ENCODE peak calls at places on chromosomes 12 and 14, in seven cellular contexts. One of them, this sample, is unnamed.

GRCh38 chr12:121536058-121536928 is 44.5 kb downstream of the KDM2B start:
- DNase-seq in lower lobe of right lung: peak; percentile 91
- DNase-seq in effector memory CD4-positive, alpha-beta T cell: peak; percentile 33
- DNase-seq in ovary: peak; percentile 88
- DNase-seq in HCT116: no peak
- DNase-seq in CD8-positive, alpha-beta memory T cell: peak; percentile 40
- DNase-seq in RWPE2: no peak
- DNase-seq in this sample: peak; percentile 82

GRCh38 chr12:52713960-52714886 is 10.9 kb upstream of the KRT77 start:
- DNase-seq in RWPE2: no peak
- DNase-seq in effector memory CD4-positive, alpha-beta T cell: no peak
- DNase-seq in ovary: no peak
- DNase-seq in HCT116: no peak
- DNase-seq in lower lobe of right lung: no peak
- DNase-seq in CD8-positive, alpha-beta memory T cell: no peak
- DNase-seq in this sample: no peak

GRCh38 chr14:34873591-34874385 is 1.4 kb downstream of the BAZ1A start:
- DNase-seq in lower lobe of right lung: peak; percentile 94
- DNase-seq in effector memory CD4-positive, alpha-beta T cell: peak; percentile 74
- DNase-seq in RWPE2: peak; percentile 87
- DNase-seq in HCT116: peak; percentile 54
- DNase-seq in CD8-positive, alpha-beta memory T cell: peak; percentile 76
- DNase-seq in ovary: peak; percentile 72
- DNase-seq in this sample: peak; percentile 84

GRCh38 chr14:91144425-91145145 is 30.7 kb downstream of the DGLUCY start:
- DNase-seq in ovary: no peak
- DNase-seq in CD8-positive, alpha-beta memory T cell: no peak
- DNase-seq in HCT116: no peak
- DNase-seq in RWPE2: no peak
- DNase-seq in lower lobe of right lung: no peak
- DNase-seq in effector memory CD4-positive, alpha-beta T cell: no peak
- DNase-seq in this sample: no peak

GRCh38 chr12:48197549-48197966 is 5.5 kb downstream of the OR10AD1 start:
- DNase-seq in CD8-positive, alpha-beta memory T cell: no peak
- DNase-seq in ovary: no peak
- DNase-seq in effector memory CD4-positive, alpha-beta T cell: no peak
- DNase-seq in HCT116: peak; percentile 23
- DNase-seq in lower lobe of right lung: no peak
- DNase-seq in RWPE2: no peak
- DNase-seq in this sample: no peak

GRCh38 chr14:91281346-91281745 is 36.8 kb upstream of the GPR68 start:
- DNase-seq in effector memory CD4-positive, alpha-beta T cell: no peak
- DNase-seq in HCT116: no peak
- DNase-seq in CD8-positive, alpha-beta memory T cell: no peak
- DNase-seq in ovary: no peak
- DNase-seq in lower lobe of right lung: no peak
- DNase-seq in RWPE2: no peak
- DNase-seq in this sample: no peak

GRCh38 chr14:90111895-90112534 is 50.2 kb downstream of the KCNK13 start:
- DNase-seq in CD8-positive, alpha-beta memory T cell: no peak
- DNase-seq in ovary: no peak
- DNase-seq in RWPE2: no peak
- DNase-seq in lower lobe of right lung: no peak
- DNase-seq in effector memory CD4-positive, alpha-beta T cell: no peak
- DNase-seq in HCT116: peak; percentile 51
- DNase-seq in this sample: no peak

GRCh38 chr14:99001241-99001640 is 270.8 kb downstream of the BCL11B start:
- DNase-seq in HCT116: no peak
- DNase-seq in CD8-positive, alpha-beta memory T cell: no peak
- DNase-seq in ovary: no peak
- DNase-seq in RWPE2: no peak
- DNase-seq in lower lobe of right lung: no peak
- DNase-seq in effector memory CD4-positive, alpha-beta T cell: no peak
- DNase-seq in this sample: no peak

GRCh38 chr14:73787760-73788508 is 63.7 kb upstream of the PTGR2 start:
- DNase-seq in ovary: no peak
- DNase-seq in effector memory CD4-positive, alpha-beta T cell: no peak
- DNase-seq in CD8-positive, alpha-beta memory T cell: no peak
- DNase-seq in RWPE2: peak; percentile 23
- DNase-seq in HCT116: no peak
- DNase-seq in lower lobe of right lung: no peak
- DNase-seq in this sample: peak; percentile 42

GRCh38 chr14:34920339-34920738 is 45.2 kb upstream of the BAZ1A start:
- DNase-seq in CD8-positive, alpha-beta memory T cell: no peak
- DNase-seq in HCT116: no peak
- DNase-seq in RWPE2: no peak
- DNase-seq in lower lobe of right lung: no peak
- DNase-seq in ovary: no peak
- DNase-seq in effector memory CD4-positive, alpha-beta T cell: no peak
- DNase-seq in this sample: no peak

GRCh38 chr12:87363497-87364084 is 665.6 kb downstream of the C12orf50 start:
- DNase-seq in ovary: no peak
- DNase-seq in CD8-positive, alpha-beta memory T cell: no peak
- DNase-seq in RWPE2: no peak
- DNase-seq in HCT116: no peak
- DNase-seq in lower lobe of right lung: no peak
- DNase-seq in effector memory CD4-positive, alpha-beta T cell: no peak
- DNase-seq in this sample: no peak

GRCh38 chr14:23539209-23539866 is 12.2 kb downstream of the ZFHX2 start:
- DNase-seq in effector memory CD4-positive, alpha-beta T cell: no peak
- DNase-seq in ovary: peak; percentile 40
- DNase-seq in lower lobe of right lung: no peak
- DNase-seq in RWPE2: no peak
- DNase-seq in CD8-positive, alpha-beta memory T cell: no peak
- DNase-seq in HCT116: peak; percentile 19
- DNase-seq in this sample: peak; percentile 40

GRCh38 chr14:106286697-106287290 is 760.4 kb downstream of the TMEM121 start:
- DNase-seq in CD8-positive, alpha-beta memory T cell: no peak
- DNase-seq in lower lobe of right lung: no peak
- DNase-seq in RWPE2: no peak
- DNase-seq in HCT116: no peak
- DNase-seq in effector memory CD4-positive, alpha-beta T cell: no peak
- DNase-seq in ovary: no peak
- DNase-seq in this sample: peak; percentile 8

GRCh38 chr14:70642313-70643235 is 858 bp downstream of the TTC9 start:
- DNase-seq in ovary: no peak
- DNase-seq in HCT116: no peak
- DNase-seq in effector memory CD4-positive, alpha-beta T cell: no peak
- DNase-seq in CD8-positive, alpha-beta memory T cell: peak; percentile 16
- DNase-seq in RWPE2: no peak
- DNase-seq in lower lobe of right lung: no peak
- DNase-seq in this sample: no peak

GRCh38 chr12:123050913-123051312 is 70.4 kb downstream of the ARL6IP4 start:
- DNase-seq in lower lobe of right lung: no peak
- DNase-seq in ovary: no peak
- DNase-seq in effector memory CD4-positive, alpha-beta T cell: no peak
- DNase-seq in HCT116: no peak
- DNase-seq in CD8-positive, alpha-beta memory T cell: no peak
- DNase-seq in RWPE2: no peak
- DNase-seq in this sample: no peak

GRCh38 chr12:115004469-115005146 is 320.6 kb upstream of the TBX3 start:
- DNase-seq in lower lobe of right lung: no peak
- DNase-seq in effector memory CD4-positive, alpha-beta T cell: no peak
- DNase-seq in ovary: no peak
- DNase-seq in RWPE2: no peak
- DNase-seq in HCT116: no peak
- DNase-seq in CD8-positive, alpha-beta memory T cell: no peak
- DNase-seq in this sample: no peak

GRCh38 chr12:65840793-65841670 is 16.7 kb downstream of the HMGA2 start:
- DNase-seq in CD8-positive, alpha-beta memory T cell: no peak
- DNase-seq in HCT116: no peak
- DNase-seq in RWPE2: no peak
- DNase-seq in lower lobe of right lung: no peak
- DNase-seq in ovary: no peak
- DNase-seq in effector memory CD4-positive, alpha-beta T cell: no peak
- DNase-seq in this sample: no peak

GRCh38 chr14:104898870-104899510 is 25.7 kb upstream of the PLD4 start:
- DNase-seq in ovary: no peak
- DNase-seq in CD8-positive, alpha-beta memory T cell: no peak
- DNase-seq in effector memory CD4-positive, alpha-beta T cell: no peak
- DNase-seq in HCT116: no peak
- DNase-seq in lower lobe of right lung: no peak
- DNase-seq in RWPE2: no peak
- DNase-seq in this sample: peak; percentile 49

GRCh38 chr14:99539503-99539902 is 58.3 kb downstream of the CCNK start:
- DNase-seq in effector memory CD4-positive, alpha-beta T cell: no peak
- DNase-seq in RWPE2: no peak
- DNase-seq in ovary: no peak
- DNase-seq in lower lobe of right lung: no peak
- DNase-seq in HCT116: no peak
- DNase-seq in CD8-positive, alpha-beta memory T cell: no peak
- DNase-seq in this sample: no peak

GRCh38 chr14:92323031-92323915 is at the start of gene SLC24A4:
- DNase-seq in CD8-positive, alpha-beta memory T cell: no peak
- DNase-seq in HCT116: no peak
- DNase-seq in lower lobe of right lung: no peak
- DNase-seq in effector memory CD4-positive, alpha-beta T cell: no peak
- DNase-seq in RWPE2: no peak
- DNase-seq in ovary: no peak
- DNase-seq in this sample: no peak

GRCh38 chr14:76546426-76547221 is 170.7 kb downstream of the ESRRB start:
- DNase-seq in ovary: no peak
- DNase-seq in CD8-positive, alpha-beta memory T cell: no peak
- DNase-seq in RWPE2: no peak
- DNase-seq in effector memory CD4-positive, alpha-beta T cell: no peak
- DNase-seq in lower lobe of right lung: no peak
- DNase-seq in HCT116: peak; percentile 50
- DNase-seq in this sample: no peak

GRCh38 chr12:54126696-54127537 is 61.9 kb downstream of the SMUG1 start:
- DNase-seq in CD8-positive, alpha-beta memory T cell: no peak
- DNase-seq in effector memory CD4-positive, alpha-beta T cell: no peak
- DNase-seq in lower lobe of right lung: peak; percentile 60
- DNase-seq in ovary: peak; percentile 87
- DNase-seq in HCT116: no peak
- DNase-seq in RWPE2: no peak
- DNase-seq in this sample: peak; percentile 53

GRCh38 chr12:96327346-96327745 is 72.9 kb downstream of the CDK17 start:
- DNase-seq in effector memory CD4-positive, alpha-beta T cell: no peak
- DNase-seq in CD8-positive, alpha-beta memory T cell: no peak
- DNase-seq in lower lobe of right lung: no peak
- DNase-seq in ovary: no peak
- DNase-seq in HCT116: no peak
- DNase-seq in RWPE2: no peak
- DNase-seq in this sample: no peak

GRCh38 chr14:28763914-28764848 is 2.4 kb upstream of the FOXG1 start:
- DNase-seq in ovary: no peak
- DNase-seq in lower lobe of right lung: no peak
- DNase-seq in effector memory CD4-positive, alpha-beta T cell: no peak
- DNase-seq in CD8-positive, alpha-beta memory T cell: no peak
- DNase-seq in HCT116: no peak
- DNase-seq in RWPE2: no peak
- DNase-seq in this sample: no peak

GRCh38 chr12:56679834-56680575 is 8.1 kb downstream of the PTGES3 start:
- DNase-seq in lower lobe of right lung: no peak
- DNase-seq in HCT116: no peak
- DNase-seq in CD8-positive, alpha-beta memory T cell: no peak
- DNase-seq in effector memory CD4-positive, alpha-beta T cell: no peak
- DNase-seq in ovary: no peak
- DNase-seq in RWPE2: no peak
- DNase-seq in this sample: no peak

GRCh38 chr12:2354151-2354991 is 301.6 kb downstream of the CACNA1C start:
- DNase-seq in HCT116: no peak
- DNase-seq in lower lobe of right lung: no peak
- DNase-seq in CD8-positive, alpha-beta memory T cell: no peak
- DNase-seq in RWPE2: no peak
- DNase-seq in ovary: no peak
- DNase-seq in effector memory CD4-positive, alpha-beta T cell: no peak
- DNase-seq in this sample: no peak

GRCh38 chr12:115103884-115104883 is 420.2 kb upstream of the TBX3 start:
- DNase-seq in HCT116: no peak
- DNase-seq in ovary: no peak
- DNase-seq in CD8-positive, alpha-beta memory T cell: no peak
- DNase-seq in effector memory CD4-positive, alpha-beta T cell: no peak
- DNase-seq in RWPE2: no peak
- DNase-seq in lower lobe of right lung: no peak
- DNase-seq in this sample: no peak

GRCh38 chr12:79370021-79370420 is 320.7 kb downstream of the PAWR start:
- DNase-seq in lower lobe of right lung: no peak
- DNase-seq in effector memory CD4-positive, alpha-beta T cell: no peak
- DNase-seq in RWPE2: no peak
- DNase-seq in CD8-positive, alpha-beta memory T cell: no peak
- DNase-seq in ovary: no peak
- DNase-seq in HCT116: no peak
- DNase-seq in this sample: no peak

GRCh38 chr12:104334581-104334980 is 31.0 kb downstream of the EID3 start:
- DNase-seq in RWPE2: no peak
- DNase-seq in CD8-positive, alpha-beta memory T cell: no peak
- DNase-seq in HCT116: no peak
- DNase-seq in lower lobe of right lung: no peak
- DNase-seq in ovary: no peak
- DNase-seq in effector memory CD4-positive, alpha-beta T cell: no peak
- DNase-seq in this sample: no peak

GRCh38 chr12:92064420-92064819 is 81.2 kb downstream of the BTG1 start:
- DNase-seq in HCT116: no peak
- DNase-seq in RWPE2: no peak
- DNase-seq in effector memory CD4-positive, alpha-beta T cell: no peak
- DNase-seq in ovary: no peak
- DNase-seq in CD8-positive, alpha-beta memory T cell: no peak
- DNase-seq in lower lobe of right lung: no peak
- DNase-seq in this sample: no peak
- H3K4me1 ChIP-seq in HCT116: peaks cover 5% of the 10 kb centered on the region
- H3K4me1 ChIP-seq in RWPE2: peaks cover 9% of the 10 kb centered on the region
- H3K4me1 ChIP-seq in effector memory CD4-positive, alpha-beta T cell: no peaks in the 10 kb centered on the region
- H3K4me1 ChIP-seq in ovary: peaks cover 2% of the 10 kb centered on the region
- H3K4me1 ChIP-seq in CD8-positive, alpha-beta memory T cell: peaks cover 33% of the 10 kb centered on the region
- H3K4me1 ChIP-seq in lower lobe of right lung: peaks cover 34% of the 10 kb centered on the region
- H3K4me1 ChIP-seq in this sample: peaks cover 18% of the 10 kb centered on the region

GRCh38 chr14:58280954-58281787 is 17.2 kb upstream of the ARID4A start:
- DNase-seq in effector memory CD4-positive, alpha-beta T cell: no peak
- DNase-seq in lower lobe of right lung: no peak
- DNase-seq in ovary: no peak
- DNase-seq in CD8-positive, alpha-beta memory T cell: no peak
- DNase-seq in HCT116: no peak
- DNase-seq in RWPE2: no peak
- DNase-seq in this sample: no peak
- H3K36me3 ChIP-seq in effector memory CD4-positive, alpha-beta T cell: peaks cover 49% of the 10 kb centered on the region
- H3K36me3 ChIP-seq in lower lobe of right lung: peaks cover 74% of the 10 kb centered on the region
- H3K36me3 ChIP-seq in ovary: no peaks in the 10 kb centered on the region
- H3K36me3 ChIP-seq in CD8-positive, alpha-beta memory T cell: peaks cover 24% of the 10 kb centered on the region
- H3K36me3 ChIP-seq in HCT116: peaks cover 37% of the 10 kb centered on the region
- H3K36me3 ChIP-seq in RWPE2: peaks cover 81% of the 10 kb centered on the region
- H3K36me3 ChIP-seq in this sample: no peaks in the 10 kb centered on the region

GRCh38 chr14:71933026-71933587 is 878 bp downstream of the RGS6 start:
- DNase-seq in RWPE2: no peak
- DNase-seq in lower lobe of right lung: no peak
- DNase-seq in ovary: no peak
- DNase-seq in CD8-positive, alpha-beta memory T cell: no peak
- DNase-seq in effector memory CD4-positive, alpha-beta T cell: no peak
- DNase-seq in HCT116: no peak
- DNase-seq in this sample: no peak
- H3K4me3 ChIP-seq in RWPE2: no peak overlapping the region
- H3K4me3 ChIP-seq in lower lobe of right lung: peak overlapping the region; percentile 49
- H3K4me3 ChIP-seq in ovary: peak overlapping the region; percentile 23
- H3K4me3 ChIP-seq in CD8-positive, alpha-beta memory T cell: no peak overlapping the region
- H3K4me3 ChIP-seq in effector memory CD4-positive, alpha-beta T cell: no peak overlapping the region
- H3K4me3 ChIP-seq in HCT116: no peak overlapping the region
- H3K4me3 ChIP-seq in this sample: no peak overlapping the region

DNA sequence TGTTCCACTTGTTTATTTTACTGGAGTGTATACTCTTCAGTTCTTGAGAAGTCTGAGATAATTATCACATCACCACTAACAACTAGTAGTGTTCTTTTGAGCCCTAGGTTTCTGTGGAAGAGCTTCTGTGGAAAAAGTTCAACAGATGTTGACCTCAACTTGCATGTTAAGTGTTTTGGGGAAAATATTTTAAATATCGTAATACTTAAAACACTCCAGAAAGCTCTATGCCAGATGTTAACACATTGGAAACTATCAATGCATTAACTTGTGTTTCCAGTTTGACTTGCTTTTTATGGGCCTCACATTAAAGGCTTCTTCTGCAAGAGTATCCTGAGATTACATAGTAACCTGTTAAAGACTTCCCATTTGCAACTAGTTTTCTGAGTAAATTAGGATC is 173.1 kb downstream of the DUSP6 start:
- DNase-seq in RWPE2: no peak
- DNase-seq in CD8-positive, alpha-beta memory T cell: no peak
- DNase-seq in HCT116: no peak
- DNase-seq in lower lobe of right lung: no peak
- DNase-seq in effector memory CD4-positive, alpha-beta T cell: no peak
- DNase-seq in ovary: no peak
- DNase-seq in this sample: no peak
- H3K4me1 ChIP-seq in RWPE2: peaks cover 47% of the 10 kb centered on the region
- H3K4me1 ChIP-seq in CD8-positive, alpha-beta memory T cell: no peaks in the 10 kb centered on the region
- H3K4me1 ChIP-seq in HCT116: peaks cover 3% of the 10 kb centered on the region
- H3K4me1 ChIP-seq in lower lobe of right lung: peaks cover 23% of the 10 kb centered on the region
- H3K4me1 ChIP-seq in effector memory CD4-positive, alpha-beta T cell: no peaks in the 10 kb centered on the region
- H3K4me1 ChIP-seq in ovary: no peaks in the 10 kb centered on the region
- H3K4me1 ChIP-seq in this sample: peaks cover 5% of the 10 kb centered on the region

This sample was measured in mucosa of descending colon.